ENCODE peak calls at places on chromosomes 6 and 20, in nine cellular contexts. One of them, this sample, is unnamed.

GRCh38 chr6:156662025-156662445 is 115.1 kb upstream of the ARID1B start:
- DNase-seq in EL: peak
- DNase-seq in NCI-H1930: no peak
- DNase-seq in GM18507: no peak
- DNase-seq in fibroblast of pulmonary artery: no peak
- DNase-seq in Right ventricle myocardium superior: no peak
- DNase-seq in MM.1S: no peak
- DNase-seq in stimulated activated CD4-positive, alpha-beta T cell treated with anti-CD3 and anti-CD28 coated beads, Interleukin-15, amount 100 ng/mL, for 1 hour: no peak
- DNase-seq in CD8-positive, alpha-beta memory T cell: no peak
- DNase-seq in this sample: no peak

GRCh38 chr6:26408828-26409730 is 7.0 kb downstream of the BTN3A1 start:
- DNase-seq in EL: no peak
- DNase-seq in NCI-H1930: no peak
- DNase-seq in GM18507: no peak
- DNase-seq in fibroblast of pulmonary artery: no peak
- DNase-seq in Right ventricle myocardium superior: no peak
- DNase-seq in MM.1S: no peak
- DNase-seq in stimulated activated CD4-positive, alpha-beta T cell treated with anti-CD3 and anti-CD28 coated beads, Interleukin-15, amount 100 ng/mL, for 1 hour: no peak
- DNase-seq in CD8-positive, alpha-beta memory T cell: no peak
- DNase-seq in this sample: no peak

GRCh38 chr6:63347599-63347998 is 27.8 kb upstream of the LGSN start:
- DNase-seq in EL: peak
- DNase-seq in NCI-H1930: no peak
- DNase-seq in GM18507: no peak
- DNase-seq in fibroblast of pulmonary artery: peak
- DNase-seq in Right ventricle myocardium superior: no peak
- DNase-seq in MM.1S: no peak
- DNase-seq in stimulated activated CD4-positive, alpha-beta T cell treated with anti-CD3 and anti-CD28 coated beads, Interleukin-15, amount 100 ng/mL, for 1 hour: no peak
- DNase-seq in CD8-positive, alpha-beta memory T cell: no peak
- DNase-seq in this sample: no peak

GRCh38 chr6:154974485-154975149 is 20.5 kb upstream of the TIAM2 start:
- DNase-seq in EL: no peak
- DNase-seq in NCI-H1930: no peak
- DNase-seq in GM18507: no peak
- DNase-seq in fibroblast of pulmonary artery: no peak
- DNase-seq in Right ventricle myocardium superior: peak
- DNase-seq in MM.1S: no peak
- DNase-seq in stimulated activated CD4-positive, alpha-beta T cell treated with anti-CD3 and anti-CD28 coated beads, Interleukin-15, amount 100 ng/mL, for 1 hour: no peak
- DNase-seq in CD8-positive, alpha-beta memory T cell: no peak
- DNase-seq in this sample: no peak

GRCh38 chr6:579339-579738 is 77.6 kb downstream of the HUS1B start:
- DNase-seq in EL: peak
- DNase-seq in NCI-H1930: no peak
- DNase-seq in GM18507: no peak
- DNase-seq in fibroblast of pulmonary artery: peak
- DNase-seq in Right ventricle myocardium superior: no peak
- DNase-seq in MM.1S: no peak
- DNase-seq in stimulated activated CD4-positive, alpha-beta T cell treated with anti-CD3 and anti-CD28 coated beads, Interleukin-15, amount 100 ng/mL, for 1 hour: no peak
- DNase-seq in CD8-positive, alpha-beta memory T cell: no peak
- DNase-seq in this sample: no peak

GRCh38 chr6:111129003-111129402 is 41.7 kb downstream of the SLC16A10 start:
- DNase-seq in EL: no peak
- DNase-seq in NCI-H1930: no peak
- DNase-seq in GM18507: no peak
- DNase-seq in fibroblast of pulmonary artery: peak
- DNase-seq in Right ventricle myocardium superior: peak
- DNase-seq in MM.1S: no peak
- DNase-seq in stimulated activated CD4-positive, alpha-beta T cell treated with anti-CD3 and anti-CD28 coated beads, Interleukin-15, amount 100 ng/mL, for 1 hour: no peak
- DNase-seq in CD8-positive, alpha-beta memory T cell: no peak
- DNase-seq in this sample: peak

GRCh38 chr6:39707962-39708683 is 17.1 kb downstream of the KIF6 start:
- DNase-seq in EL: no peak
- DNase-seq in NCI-H1930: no peak
- DNase-seq in GM18507: no peak
- DNase-seq in fibroblast of pulmonary artery: no peak
- DNase-seq in Right ventricle myocardium superior: no peak
- DNase-seq in MM.1S: no peak
- DNase-seq in stimulated activated CD4-positive, alpha-beta T cell treated with anti-CD3 and anti-CD28 coated beads, Interleukin-15, amount 100 ng/mL, for 1 hour: no peak
- DNase-seq in CD8-positive, alpha-beta memory T cell: no peak
- DNase-seq in this sample: no peak

GRCh38 chr6:169839898-169840631 is 88.6 kb downstream of the ERMARD start:
- DNase-seq in EL: no peak
- DNase-seq in NCI-H1930: no peak
- DNase-seq in GM18507: no peak
- DNase-seq in fibroblast of pulmonary artery: no peak
- DNase-seq in Right ventricle myocardium superior: no peak
- DNase-seq in MM.1S: no peak
- DNase-seq in stimulated activated CD4-positive, alpha-beta T cell treated with anti-CD3 and anti-CD28 coated beads, Interleukin-15, amount 100 ng/mL, for 1 hour: no peak
- DNase-seq in CD8-positive, alpha-beta memory T cell: no peak
- DNase-seq in this sample: no peak

GRCh38 chr20:59771506-59772372 is 161.7 kb downstream of the SYCP2 start:
- DNase-seq in EL: no peak
- DNase-seq in NCI-H1930: no peak
- DNase-seq in GM18507: no peak
- DNase-seq in fibroblast of pulmonary artery: no peak
- DNase-seq in Right ventricle myocardium superior: peak
- DNase-seq in MM.1S: no peak
- DNase-seq in stimulated activated CD4-positive, alpha-beta T cell treated with anti-CD3 and anti-CD28 coated beads, Interleukin-15, amount 100 ng/mL, for 1 hour: no peak
- DNase-seq in CD8-positive, alpha-beta memory T cell: no peak
- DNase-seq in this sample: no peak

GRCh38 chr20:29497261-29497671 is 1760.2 kb upstream of the DEFB115 start:
- DNase-seq in EL: no peak
- DNase-seq in NCI-H1930: peak
- DNase-seq in GM18507: peak
- DNase-seq in fibroblast of pulmonary artery: peak
- DNase-seq in Right ventricle myocardium superior: peak
- DNase-seq in MM.1S: peak
- DNase-seq in stimulated activated CD4-positive, alpha-beta T cell treated with anti-CD3 and anti-CD28 coated beads, Interleukin-15, amount 100 ng/mL, for 1 hour: no peak
- DNase-seq in CD8-positive, alpha-beta memory T cell: peak
- DNase-seq in this sample: peak

GRCh38 chr6:40789143-40789764 is 202.1 kb upstream of the LRFN2 start:
- DNase-seq in EL: no peak
- DNase-seq in NCI-H1930: no peak
- DNase-seq in GM18507: peak
- DNase-seq in fibroblast of pulmonary artery: no peak
- DNase-seq in Right ventricle myocardium superior: no peak
- DNase-seq in MM.1S: no peak
- DNase-seq in stimulated activated CD4-positive, alpha-beta T cell treated with anti-CD3 and anti-CD28 coated beads, Interleukin-15, amount 100 ng/mL, for 1 hour: no peak
- DNase-seq in CD8-positive, alpha-beta memory T cell: peak
- DNase-seq in this sample: no peak

GRCh38 chr6:134724653-134725340 is 225.1 kb downstream of the ALDH8A1 start:
- DNase-seq in EL: peak
- DNase-seq in NCI-H1930: no peak
- DNase-seq in GM18507: no peak
- DNase-seq in fibroblast of pulmonary artery: peak
- DNase-seq in Right ventricle myocardium superior: peak
- DNase-seq in MM.1S: no peak
- DNase-seq in stimulated activated CD4-positive, alpha-beta T cell treated with anti-CD3 and anti-CD28 coated beads, Interleukin-15, amount 100 ng/mL, for 1 hour: no peak
- DNase-seq in CD8-positive, alpha-beta memory T cell: no peak
- DNase-seq in this sample: no peak

GRCh38 chr6:65399355-65400084 is 307.5 kb downstream of the EYS start:
- DNase-seq in EL: no peak
- DNase-seq in NCI-H1930: no peak
- DNase-seq in GM18507: no peak
- DNase-seq in fibroblast of pulmonary artery: no peak
- DNase-seq in Right ventricle myocardium superior: no peak
- DNase-seq in MM.1S: no peak
- DNase-seq in stimulated activated CD4-positive, alpha-beta T cell treated with anti-CD3 and anti-CD28 coated beads, Interleukin-15, amount 100 ng/mL, for 1 hour: no peak
- DNase-seq in CD8-positive, alpha-beta memory T cell: no peak
- DNase-seq in this sample: no peak

GRCh38 chr6:87914637-87915395 is 132.8 kb upstream of the SPACA1 start:
- DNase-seq in EL: no peak
- DNase-seq in NCI-H1930: no peak
- DNase-seq in GM18507: no peak
- DNase-seq in fibroblast of pulmonary artery: no peak
- DNase-seq in Right ventricle myocardium superior: no peak
- DNase-seq in MM.1S: peak
- DNase-seq in stimulated activated CD4-positive, alpha-beta T cell treated with anti-CD3 and anti-CD28 coated beads, Interleukin-15, amount 100 ng/mL, for 1 hour: no peak
- DNase-seq in CD8-positive, alpha-beta memory T cell: no peak
- DNase-seq in this sample: no peak

GRCh38 chr6:6712979-6713514 is 124.5 kb downstream of the LY86 start:
- DNase-seq in EL: peak
- DNase-seq in NCI-H1930: no peak
- DNase-seq in GM18507: no peak
- DNase-seq in fibroblast of pulmonary artery: no peak
- DNase-seq in Right ventricle myocardium superior: no peak
- DNase-seq in MM.1S: no peak
- DNase-seq in stimulated activated CD4-positive, alpha-beta T cell treated with anti-CD3 and anti-CD28 coated beads, Interleukin-15, amount 100 ng/mL, for 1 hour: no peak
- DNase-seq in CD8-positive, alpha-beta memory T cell: no peak
- DNase-seq in this sample: no peak

GRCh38 chr6:149393002-149393679 is 6.9 kb upstream of the SUMO4 start:
- DNase-seq in EL: peak
- DNase-seq in NCI-H1930: no peak
- DNase-seq in GM18507: no peak
- DNase-seq in fibroblast of pulmonary artery: no peak
- DNase-seq in Right ventricle myocardium superior: no peak
- DNase-seq in MM.1S: no peak
- DNase-seq in stimulated activated CD4-positive, alpha-beta T cell treated with anti-CD3 and anti-CD28 coated beads, Interleukin-15, amount 100 ng/mL, for 1 hour: no peak
- DNase-seq in CD8-positive, alpha-beta memory T cell: no peak
- DNase-seq in this sample: no peak

GRCh38 chr20:53319200-53319599 is 274.4 kb downstream of the ZNF217 start:
- DNase-seq in EL: no peak
- DNase-seq in NCI-H1930: no peak
- DNase-seq in GM18507: no peak
- DNase-seq in fibroblast of pulmonary artery: no peak
- DNase-seq in Right ventricle myocardium superior: no peak
- DNase-seq in MM.1S: no peak
- DNase-seq in stimulated activated CD4-positive, alpha-beta T cell treated with anti-CD3 and anti-CD28 coated beads, Interleukin-15, amount 100 ng/mL, for 1 hour: no peak
- DNase-seq in CD8-positive, alpha-beta memory T cell: no peak
- DNase-seq in this sample: no peak